ENCODE peak calls at places on chromosomes 7 and 10, in seven cellular contexts. M is GM12891; N is activated CD8-positive, alpha-beta memory T cell treated with anti-CD3 and anti-CD28 coated beads for 48 hours; T is hepatic stellate cell; Z is activated naive CD4-positive, alpha-beta T cell treated with anti-CD3 and anti-CD28 coated beads, Interleukin-2, amount 50 U/mL, for 16 hours; H is left kidney; K is stimulated activated CD8-positive, alpha-beta memory T cell treated with anti-CD3 and anti-CD28 coated beads, Interleukin-15, amount 100 ng/mL, for 1 hour. C is an unnamed sample.

GRCh38 chr10:18140149-18140956 is at the start of gene CACNB2:
- DNase-seq in M (peak), N (no peak), T (peak), Z (no peak), H (peak), K (no peak), C (no peak)

GRCh38 chr7:19133891-19134290 is 11.3 kb downstream of the FERD3L start:
- DNase-seq in M (no peak), N (no peak), T (no peak), Z (no peak), H (no peak), K (no peak), C (no peak)

GRCh38 chr10:11416974-11417373 is 194.5 kb downstream of the USP6NL start:
- DNase-seq in M (no peak), N (no peak), T (no peak), Z (no peak), H (no peak), K (no peak), C (no peak)

GRCh38 chr10:80187465-80188409 is 17.6 kb downstream of the ANXA11 start:
- DNase-seq in M (peak), N (no peak), T (no peak), Z (peak), H (no peak), K (peak), C (no peak)

GRCh38 chr10:127094984-127095383 is 101.4 kb downstream of the INSYN2A start:
- DNase-seq in M (no peak), N (no peak), T (no peak), Z (no peak), H (no peak), K (no peak), C (no peak)

GRCh38 chr7:48587475-48587874 is 336.9 kb upstream of the CDC14C start:
- DNase-seq in M (no peak), N (no peak), T (no peak), Z (no peak), H (no peak), K (no peak), C (no peak)

GRCh38 chr10:7596356-7596755 is 70.4 kb downstream of the ITIH5 start:
- DNase-seq in M (no peak), N (no peak), T (no peak), Z (no peak), H (no peak), K (no peak), C (no peak)

GRCh38 chr7:157097569-157097968 is 41.2 kb upstream of the UBE3C start:
- DNase-seq in M (no peak), N (no peak), T (no peak), Z (no peak), H (no peak), K (no peak), C (no peak)

GRCh38 chr10:63173468-63174227 is 40.5 kb downstream of the NRBF2 start:
- DNase-seq in M (no peak), N (no peak), T (no peak), Z (no peak), H (no peak), K (no peak), C (no peak)

GRCh38 chr7:28937593-28937992 is 20.5 kb downstream of the TRIL start:
- DNase-seq in M (no peak), N (no peak), T (no peak), Z (no peak), H (no peak), K (no peak), C (no peak)

GRCh38 chr10:113415246-113415645 is 137.6 kb upstream of the HABP2 start:
- DNase-seq in M (no peak), N (no peak), T (no peak), Z (no peak), H (no peak), K (no peak), C (no peak)

C was measured in RWPE1.